ENCODE peak calls at places on chromosomes 6 and 20, in five cellular contexts. V, R, S, Y and Z are unnamed samples.

GRCh38 chr20:17680128-17680835 is 1.8 kb downstream of the RRBP1 start:
- DNase-seq in Y (no peak), V (peak), S (peak), R (no peak), Z (no peak)

GRCh38 chr6:9593566-9593965 is 821.3 kb downstream of the TFAP2A start:
- DNase-seq in S (no peak), V (no peak), R (no peak), Y (no peak), Z (no peak)

GRCh38 chr6:26250806-26251075 is 114.3 kb upstream of the BTN3A2 start:
- DNase-seq in S (peak), R (no peak), V (no peak), Y (no peak), Z (no peak)

GRCh38 chr6:90177544-90178293 is 118.9 kb downstream of the BACH2 start:
- DNase-seq in R (no peak), V (no peak), Y (peak), S (no peak), Z (no peak)

GRCh38 chr6:130625825-130626500 is 201.2 kb upstream of the SMLR1 start:
- DNase-seq in R (peak), V (no peak), Y (peak), S (no peak), Z (no peak)

GRCh38 chr20:63056236-63057132 is 49.7 kb upstream of the BHLHE23 start:
- DNase-seq in V (peak), Y (peak), S (peak), R (no peak), Z (peak)

GRCh38 chr6:155273438-155273837 is 9.6 kb downstream of the CLDN20 start:
- DNase-seq in R (no peak), V (no peak), Y (no peak), S (no peak), Z (no peak)

GRCh38 chr20:54668271-54669053 is 193.1 kb downstream of the DOK5 start:
- DNase-seq in V (no peak), S (peak), R (no peak), Y (peak), Z (peak)

GRCh38 chr6:113596907-113597583 is 260.1 kb upstream of the MARCKS start:
- DNase-seq in S (no peak), R (no peak), V (no peak), Y (no peak), Z (no peak)

GRCh38 chr6:108561742-108562502 is 1.2 kb downstream of the FOXO3 start:
- DNase-seq in V (peak), Y (no peak), S (no peak), R (no peak), Z (no peak)

GRCh38 chr6:144036064-144036873 is 28.2 kb upstream of the PLAGL1 start:
- DNase-seq in R (no peak), S (no peak), V (peak), Y (peak), Z (no peak)

GRCh38 chr6:25173232-25173631 is 105.9 kb upstream of the CARMIL1 start:
- DNase-seq in R (no peak), S (no peak), Y (no peak), V (no peak), Z (no peak)

GRCh38 chr20:56443654-56444540 is 24.5 kb upstream of the RTF2 start:
- DNase-seq in Y (no peak), R (no peak), S (no peak), V (no peak), Z (no peak)

GRCh38 chr6:73058736-73059135 is 166.6 kb downstream of the KHDC1L start:
- DNase-seq in Y (no peak), R (no peak), V (no peak), S (no peak), Z (no peak)

GRCh38 chr6:135346747-135347146 is 150.8 kb downstream of the AHI1 start:
- DNase-seq in S (no peak), Y (no peak), V (no peak), R (no peak), Z (peak)

GRCh38 chr20:1266167-1266973 is at the start of gene SNPH:
- DNase-seq in S (peak), V (peak), R (peak), Y (peak), Z (peak)

GRCh38 chr6:56524891-56525703 is 117.6 kb downstream of the DST start:
- DNase-seq in R (no peak), Y (no peak), S (no peak), V (no peak), Z (no peak)

GRCh38 chr20:57244627-57245214 is 21.7 kb downstream of the BMP7 start:
- DNase-seq in Y (no peak), S (no peak), V (no peak), R (no peak), Z (peak)

GRCh38 chr20:18263723-18264122 is 24.6 kb upstream of the ZNF133 start:
- DNase-seq in V (no peak), S (no peak), Y (no peak), R (no peak), Z (no peak)

GRCh38 chr6:33344771-33345697 is 27.5 kb upstream of the ZBTB22 start:
- DNase-seq in Y (peak), V (peak), R (peak), S (peak), Z (peak)

GRCh38 chr6:37260063-37260843 is 2.3 kb upstream of the TMEM217 start:
- DNase-seq in V (no peak), R (no peak), S (no peak), Y (peak), Z (no peak)

GRCh38 chr20:3781153-3781910 is at the start of gene SPEF1:
- DNase-seq in S (peak), V (peak), Y (peak), R (peak), Z (peak)

GRCh38 chr20:59253779-59254319 is 46.6 kb upstream of the EDN3 start:
- DNase-seq in S (peak), Y (peak), V (no peak), R (no peak), Z (peak)

GRCh38 chr6:167678102-167679101 is 148.3 kb upstream of the AFDN start:
- DNase-seq in R (no peak), Y (no peak), S (no peak), V (no peak), Z (no peak)

GRCh38 chr6:4802312-4802935 is 26.2 kb downstream of the CDYL start:
- DNase-seq in Y (no peak), V (no peak), S (no peak), R (no peak), Z (no peak)

GRCh38 chr6:118696262-118696661 is 44.9 kb upstream of the CEP85L start:
- DNase-seq in S (no peak), Y (no peak), R (no peak), V (no peak), Z (no peak)

GRCh38 chr20:45157977-45158376 is 16.7 kb upstream of the PI3 start:
- DNase-seq in Y (no peak), R (peak), S (no peak), V (no peak), Z (no peak)

GRCh38 chr6:106628658-106629102 is 618 bp downstream of the RTN4IP1 start:
- DNase-seq in S (no peak), V (no peak), R (no peak), Y (no peak), Z (no peak)

GRCh38 chr20:57500941-57501340 is 24.0 kb downstream of the CTCFL start:
- DNase-seq in Y (no peak), S (no peak), R (no peak), V (no peak), Z (no peak)

GRCh38 chr20:22743426-22743825 is 159.1 kb upstream of the FOXA2 start:
- DNase-seq in V (no peak), S (no peak), Y (no peak), R (no peak), Z (no peak)

GRCh38 chr6:166556871-166557322 is 29.6 kb downstream of the RAMACL start:
- DNase-seq in Y (peak), R (peak), V (peak), S (no peak), Z (no peak)

GRCh38 chr6:30839666-30840065 is 44.7 kb upstream of the DDR1 start:
- DNase-seq in V (no peak), R (no peak), S (no peak), Y (no peak), Z (no peak)

GRCh38 chr6:30591008-30591407 is 19.8 kb downstream of the ABCF1 start:
- DNase-seq in V (no peak), Y (no peak), R (no peak), S (no peak), Z (no peak)

GRCh38 chr6:137743493-137743892 is 123.6 kb upstream of the TNFAIP3 start:
- DNase-seq in S (no peak), Y (no peak), R (peak), V (no peak), Z (no peak)

GRCh38 chr20:56865055-56865454 is 235.9 kb downstream of the TFAP2C start:
- DNase-seq in S (no peak), V (no peak), Y (no peak), R (no peak), Z (no peak)

GRCh38 chr20:38447251-38447661 is 12.1 kb upstream of the SNHG17 start:
- DNase-seq in R (no peak), S (no peak), Y (no peak), V (no peak), Z (no peak)

GRCh38 chr6:21666788-21667681 is 73.5 kb downstream of the SOX4 start:
- DNase-seq in V (no peak), Y (no peak), S (no peak), R (no peak), Z (no peak)

GRCh38 chr6:43129434-43130194 is 41.5 kb upstream of the SRF start:
- DNase-seq in Y (peak), V (no peak), R (no peak), S (no peak), Z (no peak)

GRCh38 chr20:46582648-46583047 is 32.2 kb upstream of the OCSTAMP start:
- DNase-seq in S (no peak), R (no peak), V (no peak), Y (no peak), Z (no peak)

GRCh38 chr6:156720739-156721714 is 56.2 kb upstream of the ARID1B start:
- DNase-seq in V (peak), Y (no peak), S (no peak), R (no peak), Z (no peak)
- H3K4me3 ChIP-seq in V (no peak), Y (no peak), S (no peak), R (no peak), Z (no peak)

GRCh38 chr20:21703740-21704407 is 1.6 kb upstream of the PAX1 start:
- DNase-seq in V (no peak), S (no peak), R (no peak), Y (no peak), Z (no peak)
- H3K4me3 ChIP-seq in V (no peak), S (no peak), R (no peak), Y (no peak), Z (no peak)

GRCh38 chr6:13380761-13381160 is 52.4 kb upstream of the TBC1D7 start:
- DNase-seq in Y (no peak), V (no peak), R (no peak), S (no peak), Z (no peak)

GRCh38 chr6:13383280-13384163 is 55.2 kb upstream of the TBC1D7 start:
- DNase-seq in Y (peak), R (no peak), V (no peak), S (no peak), Z (no peak)

GRCh38 chr6:13375360-13375878 is 47.1 kb upstream of the TBC1D7 start:
- DNase-seq in S (no peak), R (no peak), V (no peak), Y (peak), Z (peak)

GRCh38 chr6:13377054-13377758 is 48.9 kb upstream of the TBC1D7 start:
- DNase-seq in Y (no peak), V (no peak), S (no peak), R (no peak), Z (no peak)

GRCh38 chr6:13378669-13379590 is 50.6 kb upstream of the TBC1D7 start:
- DNase-seq in V (no peak), Y (no peak), S (no peak), R (no peak), Z (no peak)
- H3K4me3 ChIP-seq in V (no peak), Y (no peak), S (no peak), R (no peak), Z (no peak)

DNA sequence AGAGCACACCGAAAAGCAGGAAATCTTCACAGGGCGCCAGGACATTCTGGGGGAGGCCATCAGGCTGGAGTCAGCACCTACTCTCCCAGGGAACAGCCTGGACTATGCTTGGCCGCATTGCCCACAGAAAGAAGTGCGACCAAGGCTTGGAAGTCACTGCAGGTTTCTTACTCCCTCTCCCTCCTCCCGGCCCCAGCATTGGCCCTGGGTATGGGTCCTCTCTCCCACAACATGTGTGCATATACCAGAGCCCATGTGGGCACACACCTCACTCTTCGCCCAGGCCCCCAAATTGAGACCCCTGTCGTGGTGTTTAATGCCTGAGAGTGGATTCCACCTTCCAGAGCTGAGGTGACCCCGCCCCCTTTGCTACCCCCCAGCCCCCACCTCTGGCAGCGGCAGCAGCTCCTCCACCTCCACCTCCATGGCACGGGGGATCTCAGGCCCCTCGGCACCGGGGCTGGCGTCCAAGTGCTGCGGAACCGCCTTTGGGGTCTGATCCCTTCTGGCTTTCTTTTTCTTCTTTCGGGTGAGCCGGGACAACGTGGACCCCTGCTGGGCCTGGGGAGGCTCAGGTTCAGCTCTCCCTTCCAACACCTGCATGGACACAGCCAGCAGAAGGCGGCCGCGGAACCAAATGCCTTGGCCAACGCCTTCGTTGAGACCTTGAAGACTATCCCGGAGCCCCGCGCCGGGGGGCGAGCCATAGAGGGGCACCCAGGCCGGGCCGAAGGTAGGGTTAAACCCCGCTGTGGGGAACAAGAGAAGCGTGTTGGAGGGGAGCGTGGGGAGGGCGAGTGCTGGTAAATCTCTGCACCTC is 15.2 kb upstream of the SPAG4 start:
- DNase-seq in R (no peak), S (no peak), V (no peak), Y (no peak), Z (no peak)
- H3K4me3 ChIP-seq in R (no peak), S (peak), V (peak), Y (no peak), Z (no peak)

GRCh38 chr6:152180601-152181000 is 373.1 kb downstream of the ESR1 start:
- DNase-seq in S (no peak), V (no peak), Y (no peak), R (no peak), Z (no peak)
- H3K4me3 ChIP-seq in S (no peak), V (no peak), Y (no peak), R (no peak), Z (no peak)